ENCODE peak calls at places on chromosome 19, in nine cellular contexts. F is ovary, W is HCT116, R is adrenal gland, U is heart left ventricle, P is NB4, Z is breast epithelium, I is IMR-90, G is thyroid gland. C is an unnamed sample.

GRCh38 chr19:18418034-18418724 is 1.0 kb upstream of the SSBP4 start:
- DNase-seq in F (peak; percentile 78), W (no peak), R (peak; percentile 61), U (no peak), P (no peak), Z (no peak), I (no peak), G (no peak), C (no peak)

GRCh38 chr19:44142014-44142523 is 715 bp downstream of the ZNF234 start:
- DNase-seq in F (no peak), W (no peak), R (peak; percentile 30), U (no peak), P (peak; percentile 12), Z (no peak), I (peak; percentile 42), G (no peak), C (no peak)

GRCh38 chr19:11091343-11092153 is 2.3 kb downstream of the LDLR start:
- DNase-seq in F (peak; percentile 60), W (peak; percentile 83), R (peak; percentile 72), U (peak; percentile 51), P (peak; percentile 84), Z (peak; percentile 77), I (peak; percentile 90), G (no peak), C (peak; percentile 81)

GRCh38 chr19:39998511-39998910 is 1.7 kb downstream of the ZNF546 start:
- DNase-seq in F (no peak), W (no peak), R (no peak), U (no peak), P (no peak), Z (no peak), I (peak; percentile 76), G (no peak), C (no peak)

GRCh38 chr19:14361824-14362223 is 19.4 kb upstream of the ADGRE5 start:
- DNase-seq in F (no peak), W (no peak), R (no peak), U (no peak), P (peak; percentile 85), Z (no peak), I (no peak), G (no peak), C (no peak)

GRCh38 chr19:45881909-45882528 is 3.9 kb downstream of the IRF2BP1 start:
- DNase-seq in F (no peak), W (no peak), R (no peak), U (no peak), P (no peak), Z (no peak), I (no peak), G (no peak), C (no peak)

GRCh38 chr19:56765107-56765506 is 75.4 kb downstream of the PEG3 start:
- DNase-seq in F (peak; percentile 88), W (no peak), R (peak; percentile 86), U (peak; percentile 58), P (no peak), Z (peak; percentile 55), I (no peak), G (peak; percentile 64), C (no peak)

GRCh38 chr19:11192957-11193939 is 4.1 kb downstream of the KANK2 start:
- DNase-seq in F (peak; percentile 47), W (no peak), R (no peak), U (no peak), P (no peak), Z (no peak), I (no peak), G (no peak), C (no peak)

GRCh38 chr19:57813919-57814504 is 701 bp downstream of the ZNF552 start:
- DNase-seq in F (no peak), W (no peak), R (no peak), U (no peak), P (peak; percentile 4), Z (peak; percentile 64), I (no peak), G (no peak), C (no peak)

GRCh38 chr19:40398417-40399056 is 8.6 kb upstream of the HIPK4 start:
- DNase-seq in F (peak; percentile 83), W (no peak), R (no peak), U (no peak), P (no peak), Z (peak; percentile 76), I (no peak), G (peak; percentile 71), C (peak; percentile 80)

GRCh38 chr19:38975214-38975860 is at the start of gene FBXO17:
- DNase-seq in F (peak; percentile 79), W (no peak), R (peak; percentile 28), U (peak; percentile 44), P (no peak), Z (peak; percentile 55), I (peak; percentile 63), G (peak; percentile 6), C (peak; percentile 90)

GRCh38 chr19:34173145-34173956 is 1.0 kb downstream of the LSM14A start:
- DNase-seq in F (peak; percentile 57), W (no peak), R (peak; percentile 59), U (peak; percentile 17), P (peak; percentile 48), Z (peak; percentile 62), I (peak; percentile 27), G (peak; percentile 76), C (peak; percentile 47)

GRCh38 chr19:51339687-51340656 is 2.0 kb downstream of the VSIG10L start:
- DNase-seq in F (peak; percentile 99), W (peak; percentile 91), R (peak; percentile 99), U (peak; percentile 97), P (peak; percentile 94), Z (peak; percentile 99), I (peak; percentile 95), G (peak; percentile 96), C (peak; percentile 100)

GRCh38 chr19:3692141-3693029 is 7.9 kb downstream of the PIP5K1C start:
- DNase-seq in F (peak; percentile 50), W (no peak), R (no peak), U (no peak), P (no peak), Z (no peak), I (no peak), G (no peak), C (no peak)

GRCh38 chr19:11421607-11422098 is 2.5 kb upstream of the RGL3 start:
- DNase-seq in F (peak; percentile 61), W (no peak), R (peak; percentile 80), U (peak; percentile 38), P (no peak), Z (no peak), I (no peak), G (peak; percentile 32), C (no peak)

GRCh38 chr19:3109491-3109890 is 15.3 kb downstream of the GNA11 start:
- DNase-seq in F (no peak), W (no peak), R (no peak), U (no peak), P (no peak), Z (no peak), I (no peak), G (no peak), C (no peak)

GRCh38 chr19:5607318-5608270 is 15.0 kb downstream of the SAFB2 start:
- DNase-seq in F (no peak), W (no peak), R (no peak), U (no peak), P (no peak), Z (no peak), I (no peak), G (no peak), C (no peak)
- TF ChIP-seq CTCF in F (no peak), W (no peak), R (no peak), U (no peak), P (no peak), Z (no peak), I (no peak), G (no peak), C (no peak)

GRCh38 chr19:12667903-12668302 is 1.3 kb downstream of the WDR83 start:
- DNase-seq in F (no peak), W (no peak), R (no peak), U (no peak), P (no peak), Z (no peak), I (no peak), G (no peak), C (no peak)
- H3K4me3 ChIP-seq in F (no peak overlapping the region), W (peak overlapping the region; percentile 98), R (no peak overlapping the region), U (peak overlapping the region; percentile 100), P (peak overlapping the region; percentile 68), Z (peak overlapping the region; percentile 89), I (no peak overlapping the region), G (no peak overlapping the region), C (no peak overlapping the region)

GRCh38 chr19:53432088-53432661 is 391 bp downstream of the ZNF761 start:
- DNase-seq in F (peak; percentile 55), W (no peak), R (peak; percentile 40), U (peak; percentile 24), P (peak; percentile 35), Z (no peak), I (peak; percentile 13), G (peak; percentile 11), C (peak; percentile 87)
- TF ChIP-seq POLR2A in F (no peak), W (no peak), R (no peak), U (no peak), P (no peak), Z (no peak), I (no peak), G (no peak), C (no peak)

GRCh38 chr19:28886708-28887107 is 326.2 kb downstream of the UQCRFS1 start:
- DNase-seq in F (no peak), W (no peak), R (no peak), U (no peak), P (no peak), Z (no peak), I (no peak), G (no peak), C (no peak)

GRCh38 chr19:28887920-28888618 is 324.9 kb downstream of the UQCRFS1 start:
- DNase-seq in F (no peak), W (no peak), R (no peak), U (no peak), P (peak; percentile 1), Z (no peak), I (no peak), G (no peak), C (no peak)

GRCh38 chr19:28885965-28886364 is 327.0 kb downstream of the UQCRFS1 start:
- DNase-seq in F (no peak), W (no peak), R (no peak), U (no peak), P (no peak), Z (no peak), I (no peak), G (no peak), C (no peak)

GRCh38 chr19:28884786-28885476 is 328.0 kb downstream of the UQCRFS1 start:
- DNase-seq in F (no peak), W (no peak), R (no peak), U (peak; percentile 42), P (no peak), Z (no peak), I (no peak), G (no peak), C (no peak)

DNA sequence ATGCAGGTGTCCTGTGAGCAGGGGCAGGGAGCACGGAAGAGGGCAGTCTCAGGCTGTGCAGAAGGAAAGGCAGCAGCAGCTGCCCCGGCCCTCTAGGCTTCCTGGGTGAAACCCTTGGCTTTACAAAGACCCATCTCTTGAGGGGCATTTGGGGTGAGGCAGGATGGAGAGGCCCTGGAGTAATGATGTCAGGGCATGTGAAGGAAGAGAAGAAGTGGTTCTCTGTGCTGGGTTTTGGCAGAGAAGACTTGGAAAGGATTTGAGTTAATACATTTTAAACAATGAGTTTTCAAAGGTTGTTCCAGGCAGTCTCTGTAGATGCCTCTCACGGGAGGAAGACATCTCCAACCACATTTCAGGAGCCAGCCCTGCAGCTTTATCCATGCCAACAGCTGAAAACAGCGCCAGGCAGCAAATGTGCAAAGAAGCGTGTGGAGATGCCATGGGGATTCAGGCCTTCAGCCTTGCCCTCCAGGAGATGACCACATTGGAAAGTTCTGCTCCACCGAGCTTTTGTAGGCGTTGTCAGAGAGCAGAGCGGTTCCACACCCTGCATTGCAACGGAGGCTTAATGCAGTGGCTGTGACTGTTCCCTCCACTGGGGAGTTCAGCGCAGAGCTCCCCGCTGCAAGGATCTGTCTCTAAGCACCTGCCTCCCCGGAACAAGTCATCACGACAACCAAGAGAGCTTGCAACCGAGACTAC is 322.9 kb downstream of the UQCRFS1 start:
- DNase-seq in F (no peak), W (no peak), R (no peak), U (no peak), P (no peak), Z (no peak), I (no peak), G (no peak), C (no peak)
- TF ChIP-seq CTCF in F (no peak), W (no peak), R (no peak), U (no peak), P (no peak), Z (no peak), I (no peak), G (no peak), C (no peak)